ENCODE peak calls at places on chromosomes 6 and 20, in six cellular contexts. W is posterior cingulate gyrus; H is activated CD4-positive, alpha-beta T cell treated with anti-CD3 and anti-CD28 coated beads, Interleukin-2, amount 50 U/mL, for 1 hour; V is colonic mucosa; N is astrocyte of the spinal cord; U is hypothalamus. D is an unnamed sample.

GRCh38 chr6:6758915-6759654 is 170.6 kb downstream of the LY86 start:
- DNase-seq in V (peak; percentile 67), U (no peak), H (no peak), N (peak; percentile 68), W (no peak), D (no peak)

GRCh38 chr6:148874698-148875293 is 128.0 kb downstream of the UST start:
- DNase-seq in N (peak; percentile 80), V (no peak), W (no peak), U (no peak), H (no peak), D (no peak)

GRCh38 chr6:135962731-135963130 is 111.2 kb downstream of the PDE7B start:
- DNase-seq in N (peak; percentile 94), U (no peak), V (no peak), W (no peak), H (no peak), D (no peak)

GRCh38 chr6:3813918-3814317 is 35.3 kb upstream of the FAM50B start:
- DNase-seq in W (no peak), N (no peak), U (no peak), V (no peak), H (no peak), D (no peak)

GRCh38 chr6:37758647-37759046 is 60.9 kb upstream of the ZFAND3 start:
- DNase-seq in W (no peak), V (no peak), U (no peak), H (no peak), N (no peak), D (no peak)

GRCh38 chr6:786946-787763 is 94.2 kb upstream of the EXOC2 start:
- DNase-seq in N (no peak), W (no peak), U (no peak), H (no peak), V (no peak), D (no peak)

GRCh38 chr6:35275417-35275816 is 15.9 kb downstream of the ZNF76 start:
- DNase-seq in N (no peak), H (no peak), W (no peak), U (no peak), V (no peak), D (no peak)

GRCh38 chr6:106894978-106895702 is 79.4 kb downstream of the CD24 start:
- DNase-seq in W (no peak), V (no peak), U (no peak), H (no peak), N (peak; percentile 5), D (no peak)

GRCh38 chr20:57904706-57905105 is 194.9 kb upstream of the PMEPA1 start:
- DNase-seq in V (no peak), U (no peak), W (no peak), H (no peak), N (no peak), D (no peak)

GRCh38 chr6:111971866-111972532 is 81.9 kb upstream of the CCN6 start:
- DNase-seq in U (no peak), V (no peak), N (peak; percentile 41), H (no peak), W (no peak), D (no peak)

GRCh38 chr20:1848378-1848777 is 46.8 kb upstream of the SIRPA start:
- DNase-seq in H (no peak), N (no peak), W (no peak), V (no peak), U (no peak), D (no peak)

GRCh38 chr6:123022980-123023379 is 26.9 kb downstream of the CLVS2 start:
- DNase-seq in V (no peak), U (no peak), W (no peak), H (no peak), N (peak; percentile 36), D (no peak)

GRCh38 chr6:105898286-105898685 is 187.8 kb upstream of the PRDM1 start:
- DNase-seq in V (no peak), U (no peak), N (peak; percentile 62), H (no peak), W (no peak), D (no peak)

GRCh38 chr6:25930532-25931410 is at the start of gene SLC17A2:
- DNase-seq in H (no peak), N (no peak), U (no peak), W (no peak), V (no peak), D (no peak)

GRCh38 chr20:5127204-5127858 is 523 bp downstream of the CDS2 start:
- DNase-seq in W (peak; percentile 85), U (no peak), V (peak; percentile 62), N (peak; percentile 41), H (peak; percentile 62), D (peak; percentile 35)

GRCh38 chr6:3228046-3228671 is 706 bp upstream of the TUBB2B start:
- DNase-seq in H (no peak), N (no peak), U (no peak), W (no peak), V (no peak), D (no peak)

GRCh38 chr6:10403385-10404106 is 11.3 kb downstream of the TFAP2A start:
- DNase-seq in U (no peak), N (no peak), V (no peak), W (no peak), H (no peak), D (no peak)

GRCh38 chr6:22056398-22056797 is 240.4 kb downstream of the PRL start:
- DNase-seq in N (no peak), U (no peak), H (no peak), W (no peak), V (no peak), D (no peak)

GRCh38 chr6:147820520-147820919 is 312.0 kb downstream of the SAMD5 start:
- DNase-seq in U (no peak), W (no peak), V (no peak), H (no peak), N (no peak), D (no peak)